ENCODE peak calls at places on chromosomes 3 and 15, in six cellular contexts. S is endothelial cell of umbilical vein, K is skeletal muscle cell, P is lower lobe of right lung, N is uterus, Y is GM23338. O is an unnamed sample.

GRCh38 chr3:27521179-27521871 is 37.1 kb upstream of the SLC4A7 start:
- DNase-seq in P (no peak), N (no peak), Y (no peak), S (peak; percentile 49), K (peak; percentile 91), O (peak; percentile 63)

GRCh38 chr3:127779747-127780146 is 42.6 kb downstream of the MGLL start:
- DNase-seq in N (no peak), Y (no peak), S (peak; percentile 84), P (no peak), K (no peak), O (no peak)

GRCh38 chr15:49890689-49891088 is 228.3 kb downstream of the ATP8B4 start:
- DNase-seq in K (no peak), S (no peak), N (no peak), P (no peak), Y (no peak), O (no peak)

GRCh38 chr3:123297627-123297899 is 95.8 kb downstream of the SEC22A start:
- DNase-seq in Y (peak; percentile 56), K (no peak), P (no peak), S (no peak), N (no peak), O (no peak)

GRCh38 chr15:76199106-76200082 is 111.9 kb downstream of the ETFA start:
- DNase-seq in P (no peak), N (peak; percentile 79), K (peak; percentile 34), Y (no peak), S (no peak), O (no peak)

GRCh38 chr3:188978772-188979171 is 193.0 kb upstream of the TPRG1 start:
- DNase-seq in K (peak; percentile 78), Y (peak; percentile 4), P (no peak), S (no peak), N (peak; percentile 70), O (peak; percentile 5)

GRCh38 chr15:71802770-71803169 is 7.6 kb upstream of the NR2E3 start:
- DNase-seq in K (no peak), N (no peak), S (no peak), P (no peak), Y (peak; percentile 84), O (no peak)

GRCh38 chr3:42887084-42887483 is 11.4 kb upstream of the CYP8B1 start:
- DNase-seq in N (no peak), P (no peak), S (no peak), Y (no peak), K (no peak), O (no peak)

GRCh38 chr3:38548154-38548931 is 52.2 kb downstream of the EXOG start:
- DNase-seq in P (no peak), Y (peak; percentile 48), K (peak; percentile 17), N (no peak), S (no peak), O (no peak)

GRCh38 chr3:99114565-99115291 is 213.2 kb upstream of the DCBLD2 start:
- DNase-seq in K (no peak), P (no peak), N (no peak), S (peak; percentile 70), Y (peak; percentile 78), O (no peak)

GRCh38 chr15:40982855-40983254 is 29.6 kb downstream of the CHAC1 start:
- DNase-seq in Y (no peak), S (peak; percentile 93), K (no peak), N (no peak), P (no peak), O (peak; percentile 29)

GRCh38 chr15:70818580-70818979 is 35.4 kb downstream of the LARP6 start:
- DNase-seq in N (no peak), P (no peak), K (no peak), S (no peak), Y (no peak), O (no peak)

GRCh38 chr3:56790016-56790950 is 11.5 kb downstream of the ARHGEF3 start:
- DNase-seq in S (no peak), P (no peak), Y (no peak), N (no peak), K (no peak), O (no peak)

GRCh38 chr3:87191175-87191574 is 35.9 kb upstream of the CHMP2B start:
- DNase-seq in N (no peak), K (no peak), Y (no peak), P (no peak), S (peak; percentile 12), O (no peak)

GRCh38 chr3:188673509-188674239 is 498.1 kb upstream of the TPRG1 start:
- DNase-seq in N (no peak), S (no peak), Y (peak; percentile 32), P (no peak), K (peak; percentile 87), O (no peak)

GRCh38 chr15:96252148-96252547 is 78.4 kb upstream of the NR2F2 start:
- DNase-seq in K (no peak), N (no peak), P (no peak), S (no peak), Y (no peak), O (no peak)

GRCh38 chr3:54631507-54632280 is 296.2 kb downstream of the LRTM1 start:
- DNase-seq in P (no peak), Y (no peak), N (no peak), S (no peak), K (no peak), O (no peak)

GRCh38 chr15:91975241-91975978 is 121.9 kb downstream of the SLCO3A1 start:
- DNase-seq in Y (peak; percentile 26), N (no peak), K (no peak), P (no peak), S (no peak), O (no peak)

GRCh38 chr3:115922681-115923347 is 299.5 kb downstream of the GAP43 start:
- DNase-seq in P (no peak), S (no peak), N (no peak), K (peak; percentile 4), Y (peak; percentile 81), O (peak; percentile 16)

GRCh38 chr3:125357032-125357658 is 18.0 kb downstream of the ZNF148 start:
- DNase-seq in Y (peak; percentile 78), K (no peak), N (peak; percentile 22), S (peak; percentile 66), P (peak; percentile 66), O (no peak)
- H3K4me3 ChIP-seq in Y (peak overlapping the region; percentile 71), K (peak overlapping the region; percentile 60), N (peak overlapping the region; percentile 51), S (peak overlapping the region; percentile 64), P (peak overlapping the region; percentile 61), O (peak overlapping the region; percentile 58)

DNA sequence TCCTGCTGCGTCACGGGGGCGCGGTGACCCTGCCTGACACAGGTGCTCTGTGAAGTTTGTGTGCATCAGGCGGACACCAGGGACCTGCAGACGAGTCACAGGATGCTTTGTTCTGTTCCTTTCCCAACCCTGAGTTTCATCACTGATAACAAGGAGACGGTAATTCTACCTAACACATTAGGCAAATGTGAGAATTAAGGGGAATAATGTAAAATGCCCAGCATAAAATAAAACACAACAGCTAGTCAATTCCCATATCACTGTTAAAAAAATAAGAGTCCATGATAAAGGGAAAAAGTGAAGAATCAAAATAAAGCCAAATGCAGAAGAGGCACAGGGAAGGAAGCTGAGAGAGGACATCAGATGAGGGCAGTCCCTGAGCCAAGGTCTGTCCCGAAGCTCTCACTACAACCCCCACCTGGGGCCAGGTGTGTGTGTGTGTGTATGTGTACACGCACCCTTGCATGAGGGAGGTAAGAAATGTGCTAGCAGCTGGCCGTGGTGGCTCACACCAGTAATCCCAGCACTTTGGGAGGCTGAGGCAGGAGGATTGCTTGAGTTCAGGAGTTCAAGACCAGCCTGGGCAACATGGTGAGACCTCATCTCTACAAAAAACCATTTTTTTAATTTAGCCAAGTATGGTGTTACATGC is 27.5 kb downstream of the PLA2G4D start:
- DNase-seq in K (no peak), S (no peak), Y (no peak), N (no peak), P (no peak), O (no peak)
- H3K4me3 ChIP-seq in K (no peak overlapping the region), S (no peak overlapping the region), Y (no peak overlapping the region), N (no peak overlapping the region), P (no peak overlapping the region), O (no peak overlapping the region)

GRCh38 chr3:151305081-151305777 is 11.4 kb downstream of the GPR87 start:
- DNase-seq in S (no peak), K (peak; percentile 97), P (peak; percentile 61), Y (peak; percentile 93), N (peak; percentile 29), O (peak; percentile 90)

GRCh38 chr3:151307131-151307530 is 9.5 kb downstream of the GPR87 start:
- DNase-seq in K (no peak), P (no peak), N (no peak), S (no peak), Y (peak; percentile 23), O (no peak)

GRCh38 chr3:151305778-151306157 is 10.9 kb downstream of the GPR87 start:
- DNase-seq in P (no peak), Y (no peak), K (no peak), S (no peak), N (no peak), O (no peak)

GRCh38 chr3:151307583-151307982 is 9.0 kb downstream of the GPR87 start:
- DNase-seq in K (no peak), P (no peak), N (no peak), Y (no peak), S (no peak), O (no peak)

DNA sequence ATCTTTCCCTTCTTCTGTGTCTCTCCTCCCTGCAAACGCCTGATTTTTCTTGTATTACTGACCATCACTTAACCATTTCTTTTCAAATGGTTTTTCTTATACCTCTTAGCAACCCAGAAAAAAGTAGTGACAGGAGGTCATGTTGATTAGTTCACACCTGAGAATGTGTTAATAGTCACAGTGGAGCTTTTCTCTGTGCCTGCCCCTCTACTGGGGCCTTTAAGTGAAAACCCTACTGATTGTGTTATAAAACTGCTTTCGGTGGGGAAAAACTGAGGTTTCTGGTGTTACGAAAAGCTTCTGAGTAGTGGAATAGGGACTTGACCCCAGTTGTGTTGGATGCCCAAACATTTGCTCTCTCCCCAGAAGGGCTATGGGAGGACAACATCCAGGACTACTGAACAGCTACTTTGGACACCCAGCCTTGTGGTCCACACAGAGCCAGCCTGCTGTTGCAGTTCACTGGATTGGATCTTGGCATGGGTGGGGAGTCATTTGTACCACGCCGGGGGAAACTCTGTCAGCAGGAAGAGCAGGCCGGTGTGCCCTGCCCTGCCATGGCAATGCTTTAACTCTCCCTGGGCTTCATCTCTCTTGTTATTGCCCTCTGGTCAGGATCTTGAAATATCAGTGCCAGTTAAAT is 10.3 kb downstream of the GPR87 start:
- DNase-seq in N (no peak), S (no peak), K (no peak), Y (no peak), P (no peak), O (no peak)
- H3K4me3 ChIP-seq in N (no peak overlapping the region), S (no peak overlapping the region), K (no peak overlapping the region), Y (no peak overlapping the region), P (no peak overlapping the region), O (no peak overlapping the region)

GRCh38 chr3:149547954-149548728 is 73.6 kb downstream of the TM4SF4 start:
- DNase-seq in K (peak; percentile 84), P (no peak), Y (peak; percentile 36), S (no peak), N (peak; percentile 73), O (peak; percentile 46)
- H3K4me3 ChIP-seq in K (no peak overlapping the region), P (no peak overlapping the region), Y (no peak overlapping the region), S (no peak overlapping the region), N (no peak overlapping the region), O (no peak overlapping the region)